ENCODE peak calls at places on chromosome 17, in ten cellular contexts. O is breast epithelium; L is tibial nerve; K is CD8-positive, alpha-beta memory T cell; U is Peyer's patch; B is GM23248; T is thyroid gland; Q is cardiac muscle cell; G is SK-N-SH; V is esophagus squamous epithelium. D is an unnamed sample.

GRCh38 chr17:64509179-64509578 is 2.4 kb downstream of the CEP95 start:
- DNase-seq in O (no peak), L (no peak), K (no peak), U (no peak), B (no peak), T (no peak), Q (no peak), G (no peak), V (no peak), D (no peak)

GRCh38 chr17:64323774-64324173 is 60.7 kb upstream of the TEX2 start:
- DNase-seq in O (no peak), L (no peak), K (no peak), U (no peak), B (no peak), T (no peak), Q (no peak), G (no peak), V (no peak), D (no peak)

GRCh38 chr17:1095853-1096675 is 83.7 kb downstream of the ABR start:
- DNase-seq in O (no peak), L (no peak), K (no peak), U (peak; percentile 43), B (no peak), T (no peak), Q (no peak), G (no peak), V (no peak), D (no peak)

GRCh38 chr17:40354191-40355122 is 10.1 kb downstream of the GJD3 start:
- DNase-seq in O (no peak), L (no peak), K (no peak), U (no peak), B (no peak), T (no peak), Q (no peak), G (no peak), V (no peak), D (no peak)

GRCh38 chr17:1228752-1229353 is 41.4 kb upstream of the BHLHA9 start:
- DNase-seq in O (no peak), L (no peak), K (no peak), U (peak; percentile 58), B (no peak), T (no peak), Q (no peak), G (peak; percentile 72), V (no peak), D (no peak)

GRCh38 chr17:42428141-42428944 is 5.3 kb upstream of the CAVIN1 start:
- DNase-seq in O (no peak), L (no peak), K (peak; percentile 58), U (no peak), B (peak; percentile 97), T (peak; percentile 72), Q (peak; percentile 73), G (peak; percentile 63), V (no peak), D (peak; percentile 58)

GRCh38 chr17:28335201-28335958 is at the start of the genes IFT20 and TNFAIP1:
- DNase-seq in O (peak; percentile 100), L (peak; percentile 97), K (peak; percentile 99), U (peak; percentile 97), B (peak; percentile 100), T (peak; percentile 99), Q (peak; percentile 99), G (peak; percentile 95), V (peak; percentile 98), D (peak; percentile 86)

GRCh38 chr17:63382136-63382535 is 64.0 kb downstream of the CYB561 start:
- DNase-seq in O (no peak), L (no peak), K (no peak), U (no peak), B (peak; percentile 38), T (no peak), Q (no peak), G (no peak), V (no peak), D (no peak)

GRCh38 chr17:1590747-1591473 is 28.3 kb upstream of the PITPNA start:
- DNase-seq in O (no peak), L (no peak), K (no peak), U (no peak), B (no peak), T (no peak), Q (no peak), G (peak; percentile 31), V (no peak), D (no peak)

GRCh38 chr17:7141824-7142223 is 27.2 kb upstream of the ASGR2 start:
- DNase-seq in O (no peak), L (no peak), K (no peak), U (no peak), B (no peak), T (peak; percentile 80), Q (no peak), G (no peak), V (no peak), D (no peak)

GRCh38 chr17:7144203-7144602 is 29.6 kb upstream of the ASGR2 start:
- DNase-seq in O (no peak), L (no peak), K (no peak), U (no peak), B (no peak), T (no peak), Q (no peak), G (no peak), V (no peak), D (no peak)

GRCh38 chr17:7146115-7146514 is 31.5 kb upstream of the ASGR2 start:
- DNase-seq in O (no peak), L (no peak), K (no peak), U (no peak), B (no peak), T (no peak), Q (no peak), G (no peak), V (no peak), D (no peak)

GRCh38 chr17:7147772-7148171 is 31.4 kb downstream of the ASGR1 start:
- DNase-seq in O (no peak), L (no peak), K (no peak), U (no peak), B (no peak), T (no peak), Q (no peak), G (no peak), V (no peak), D (no peak)
- H3K27ac ChIP-seq in O (no peak overlapping the region), L (no peak overlapping the region), K (no peak overlapping the region), U (no peak overlapping the region), B (no peak overlapping the region), T (no peak overlapping the region), Q (no peak overlapping the region), G (no peak overlapping the region), V (peak overlapping the region; percentile 60), D (no peak overlapping the region)

DNA sequence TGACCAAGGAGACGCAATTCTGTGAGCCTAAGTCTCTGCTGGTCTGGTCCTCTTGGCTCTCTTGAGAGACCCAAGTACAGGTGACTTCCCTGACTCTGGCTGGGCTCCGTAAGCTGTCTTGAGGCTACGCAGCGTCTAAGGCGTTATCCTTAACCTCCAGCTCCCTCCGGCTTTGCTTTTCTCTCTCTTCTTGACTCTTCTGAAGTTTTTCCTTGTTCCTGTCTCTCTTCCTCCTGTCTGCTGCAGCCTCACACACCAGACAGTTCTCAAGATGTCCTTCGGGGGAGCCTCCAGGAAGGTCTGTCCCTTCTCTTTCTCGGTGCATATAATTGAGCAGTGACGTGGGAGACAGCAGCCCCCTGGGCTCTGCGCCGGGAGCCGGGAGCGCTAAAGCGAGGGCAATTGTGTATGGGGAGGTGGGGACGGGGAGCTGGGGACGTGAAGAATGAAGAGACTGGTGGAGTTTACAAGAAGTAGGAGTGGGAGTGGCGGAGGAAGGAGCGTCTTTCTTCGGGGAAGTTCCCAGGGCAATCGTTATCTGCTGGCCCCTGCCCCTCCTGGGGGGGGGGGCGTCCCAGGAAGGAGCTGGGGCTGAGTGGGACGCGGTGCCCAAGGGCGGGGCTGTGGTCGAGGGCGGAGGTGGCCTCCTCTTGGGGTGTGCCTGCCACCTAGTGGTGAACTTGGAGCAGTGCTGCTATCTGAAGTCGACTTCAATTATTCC is 6.9 kb upstream of the PIRT start:
- DNase-seq in O (peak; percentile 48), L (peak; percentile 22), K (peak; percentile 76), U (peak; percentile 87), B (peak; percentile 77), T (peak; percentile 68), Q (peak; percentile 87), G (peak; percentile 84), V (no peak), D (peak; percentile 70)
- H3K27ac ChIP-seq in O (peak overlapping the region; percentile 59), L (no peak overlapping the region), K (no peak overlapping the region), U (peak overlapping the region; percentile 86), B (no peak overlapping the region), T (no peak overlapping the region), Q (no peak overlapping the region), G (no peak overlapping the region), V (peak overlapping the region; percentile 69), D (no peak overlapping the region)

GRCh38 chr17:45370949-45371413 is 54.2 kb upstream of the MAP3K14 start:
- DNase-seq in O (no peak), L (peak; percentile 3), K (no peak), U (no peak), B (peak; percentile 19), T (no peak), Q (no peak), G (no peak), V (no peak), D (no peak)
- H3K27ac ChIP-seq in O (peak overlapping the region; percentile 88), L (peak overlapping the region; percentile 67), K (no peak overlapping the region), U (no peak overlapping the region), B (peak overlapping the region; percentile 95), T (no peak overlapping the region), Q (peak overlapping the region; percentile 78), G (peak overlapping the region; percentile 62), V (peak overlapping the region; percentile 89), D (no peak overlapping the region)

GRCh38 chr17:17086585-17086984 is 44.3 kb downstream of the MPRIP start:
- DNase-seq in O (no peak), L (no peak), K (no peak), U (no peak), B (no peak), T (no peak), Q (no peak), G (no peak), V (no peak), D (no peak)

GRCh38 chr17:17082878-17083277 is 40.6 kb downstream of the MPRIP start:
- DNase-seq in O (no peak), L (peak; percentile 4), K (no peak), U (no peak), B (no peak), T (no peak), Q (no peak), G (no peak), V (no peak), D (no peak)

GRCh38 chr17:17084941-17085340 is 42.7 kb downstream of the MPRIP start:
- DNase-seq in O (no peak), L (no peak), K (peak; percentile 18), U (no peak), B (no peak), T (no peak), Q (no peak), G (no peak), V (no peak), D (no peak)

GRCh38 chr17:17081304-17081940 is 39.2 kb downstream of the MPRIP start:
- DNase-seq in O (no peak), L (peak; percentile 5), K (peak; percentile 3), U (no peak), B (no peak), T (no peak), Q (no peak), G (no peak), V (no peak), D (no peak)

DNA sequence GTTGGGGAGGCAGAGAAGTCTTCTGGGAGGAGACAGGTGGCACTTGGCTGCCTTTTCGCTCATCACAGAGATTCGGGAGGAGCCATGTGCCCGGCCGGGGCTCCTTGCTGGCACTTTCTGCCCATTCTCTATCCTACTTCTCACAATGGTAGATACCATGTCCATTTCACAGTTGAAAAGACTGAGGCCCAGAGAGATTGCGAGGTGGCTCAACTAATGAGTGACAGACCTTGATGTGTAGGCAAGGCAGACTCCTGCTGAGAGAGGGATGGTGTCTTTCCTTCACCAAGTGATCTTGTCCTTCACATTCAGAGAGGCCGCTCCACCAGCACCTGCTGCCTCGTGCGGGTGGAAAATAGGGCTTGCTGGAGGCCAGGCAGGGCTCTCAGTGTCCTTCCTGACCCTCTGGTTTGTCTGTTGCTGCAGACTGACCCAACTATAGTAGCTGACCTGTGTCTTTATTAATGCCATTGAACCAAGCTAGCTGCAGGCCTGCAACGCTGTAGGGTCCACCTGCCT is 42.1 kb downstream of the MPRIP start:
- DNase-seq in O (no peak), L (no peak), K (peak; percentile 8), U (no peak), B (no peak), T (no peak), Q (no peak), G (no peak), V (no peak), D (no peak)
- H3K27ac ChIP-seq in O (no peak overlapping the region), L (no peak overlapping the region), K (no peak overlapping the region), U (no peak overlapping the region), B (no peak overlapping the region), T (no peak overlapping the region), Q (no peak overlapping the region), G (no peak overlapping the region), V (no peak overlapping the region), D (no peak overlapping the region)